ENCODE peak calls at places on chromosomes 1 and 21, in nine cellular contexts. P, M, E, Y, G, C, S, D and U are unnamed samples.

GRCh38 chr1:47558601-47559593 is 121.1 kb downstream of the FOXD2 start:
- DNase-seq in P (no peak), M (no peak), E (no peak), Y (no peak), G (no peak), C (peak), S (no peak), D (no peak), U (no peak)

GRCh38 chr1:234756857-234757256 is 146.9 kb upstream of the IRF2BP2 start:
- DNase-seq in P (no peak), M (no peak), E (no peak), Y (no peak), G (no peak), C (no peak), S (no peak), D (no peak), U (no peak)

GRCh38 chr1:192763756-192764155 is 45.1 kb upstream of the RGS2 start:
- DNase-seq in P (peak), M (no peak), E (peak), Y (no peak), G (peak), C (peak), S (no peak), D (no peak), U (peak)

GRCh38 chr1:216903389-216903754 is 180.1 kb upstream of the ESRRG start:
- DNase-seq in P (peak), M (no peak), E (peak), Y (no peak), G (peak), C (peak), S (no peak), D (no peak), U (no peak)

GRCh38 chr1:58999676-59000075 is 215.8 kb upstream of the JUN start:
- DNase-seq in P (no peak), M (no peak), E (no peak), Y (no peak), G (no peak), C (no peak), S (no peak), D (no peak), U (no peak)

GRCh38 chr1:36446261-36446660 is 4.0 kb downstream of the OSCP1 start:
- DNase-seq in P (peak), M (no peak), E (no peak), Y (no peak), G (no peak), C (no peak), S (peak), D (no peak), U (no peak)

GRCh38 chr1:156436319-156437043 is 64.1 kb downstream of the MEF2D start:
- DNase-seq in P (no peak), M (no peak), E (no peak), Y (no peak), G (no peak), C (no peak), S (no peak), D (no peak), U (no peak)

GRCh38 chr1:181043025-181043880 is 9.5 kb downstream of the MR1 start:
- DNase-seq in P (peak), M (no peak), E (peak), Y (no peak), G (peak), C (peak), S (no peak), D (no peak), U (peak)

GRCh38 chr1:117312453-117313138 is 54.7 kb upstream of the MAN1A2 start:
- DNase-seq in P (peak), M (no peak), E (peak), Y (no peak), G (peak), C (peak), S (no peak), D (no peak), U (peak)

GRCh38 chr1:46166521-46167462 is 8.1 kb upstream of the TSPAN1 start:
- DNase-seq in P (peak), M (peak), E (peak), Y (peak), G (no peak), C (no peak), S (peak), D (no peak), U (no peak)

GRCh38 chr1:156640842-156641706 is 843 bp upstream of the BCAN start:
- DNase-seq in P (no peak), M (no peak), E (no peak), Y (peak), G (no peak), C (no peak), S (no peak), D (no peak), U (no peak)

GRCh38 chr1:69700770-69701169 is 133.0 kb downstream of the LRRC7 start:
- DNase-seq in P (peak), M (no peak), E (peak), Y (no peak), G (peak), C (peak), S (no peak), D (no peak), U (no peak)

GRCh38 chr1:42206164-42206563 is 41.6 kb upstream of the GUCA2A start:
- DNase-seq in P (no peak), M (no peak), E (no peak), Y (no peak), G (no peak), C (peak), S (no peak), D (no peak), U (no peak)

GRCh38 chr1:25161981-25162380 is 70.3 kb downstream of the SYF2 start:
- DNase-seq in P (no peak), M (no peak), E (peak), Y (no peak), G (no peak), C (no peak), S (no peak), D (no peak), U (no peak)

GRCh38 chr1:160120797-160121196 is 5.2 kb downstream of the ATP1A2 start:
- DNase-seq in P (no peak), M (no peak), E (no peak), Y (no peak), G (no peak), C (no peak), S (no peak), D (no peak), U (no peak)

GRCh38 chr1:94025383-94026340 is 95.3 kb downstream of the ABCA4 start:
- DNase-seq in P (peak), M (no peak), E (peak), Y (no peak), G (peak), C (peak), S (no peak), D (peak), U (peak)

GRCh38 chr1:199150764-199151163 is 511.9 kb downstream of the PTPRC start:
- DNase-seq in P (no peak), M (no peak), E (no peak), Y (no peak), G (no peak), C (no peak), S (no peak), D (no peak), U (no peak)

GRCh38 chr1:12177999-12178441 is 11.2 kb downstream of the TNFRSF1B start:
- DNase-seq in P (peak), M (peak), E (peak), Y (peak), G (peak), C (peak), S (peak), D (no peak), U (peak)

GRCh38 chr1:115545791-115546733 is 95.7 kb upstream of the VANGL1 start:
- DNase-seq in P (peak), M (no peak), E (peak), Y (no peak), G (peak), C (peak), S (no peak), D (no peak), U (peak)

GRCh38 chr1:63877816-63878215 is 104.0 kb downstream of the ROR1 start:
- DNase-seq in P (peak), M (no peak), E (peak), Y (no peak), G (peak), C (peak), S (no peak), D (no peak), U (peak)

GRCh38 chr1:223143760-223144248 is 756 bp upstream of the TLR5 start:
- DNase-seq in P (no peak), M (peak), E (no peak), Y (peak), G (no peak), C (no peak), S (no peak), D (no peak), U (no peak)

GRCh38 chr21:16423921-16424320 is 694.1 kb downstream of the USP25 start:
- DNase-seq in P (no peak), M (no peak), E (no peak), Y (no peak), G (no peak), C (no peak), S (no peak), D (no peak), U (no peak)

GRCh38 chr1:92695104-92695503 is 89.8 kb downstream of the EVI5 start:
- DNase-seq in P (peak), M (no peak), E (no peak), Y (no peak), G (peak), C (no peak), S (no peak), D (no peak), U (no peak)

GRCh38 chr1:78687914-78688313 is 38.3 kb downstream of the IFI44 start:
- DNase-seq in P (peak), M (no peak), E (peak), Y (no peak), G (peak), C (peak), S (no peak), D (no peak), U (no peak)

GRCh38 chr1:78690516-78690915 is 40.9 kb downstream of the IFI44 start:
- DNase-seq in P (no peak), M (no peak), E (no peak), Y (no peak), G (no peak), C (no peak), S (no peak), D (no peak), U (peak)

GRCh38 chr1:78691995-78692747 is 42.5 kb downstream of the IFI44 start:
- DNase-seq in P (no peak), M (no peak), E (peak), Y (no peak), G (peak), C (peak), S (no peak), D (no peak), U (peak)

GRCh38 chr1:78687315-78687714 is 37.7 kb downstream of the IFI44 start:
- DNase-seq in P (no peak), M (no peak), E (no peak), Y (no peak), G (no peak), C (peak), S (no peak), D (no peak), U (no peak)

GRCh38 chr1:78688701-78689100 is 39.1 kb downstream of the IFI44 start:
- DNase-seq in P (peak), M (no peak), E (peak), Y (no peak), G (peak), C (peak), S (no peak), D (no peak), U (peak)
- TF ChIP-seq CTCF in P (peak), M (peak), E (peak), Y (no peak), G (peak), C (peak), S (peak), D (peak), U (peak)

DNA sequence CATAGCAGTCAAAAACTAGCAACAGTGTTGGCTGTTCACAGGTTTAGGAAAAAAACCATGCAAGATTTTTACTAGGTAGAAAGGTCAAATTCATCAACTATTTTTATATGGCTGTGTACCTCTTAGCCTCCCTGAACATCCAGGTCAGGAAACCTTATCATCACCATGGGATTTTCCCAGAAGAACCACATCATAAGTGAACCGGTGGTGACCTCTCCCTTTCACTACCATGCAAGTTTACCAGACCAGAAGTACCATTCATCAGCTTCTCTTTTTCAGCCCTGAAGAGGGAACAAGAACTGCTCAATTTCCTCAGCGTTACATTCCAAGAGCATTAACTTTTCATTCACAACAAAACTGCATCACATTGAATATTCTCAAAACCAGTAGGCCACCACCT is 5.9 kb downstream of the SSBP3 start:
- DNase-seq in P (no peak), M (no peak), E (no peak), Y (no peak), G (no peak), C (no peak), S (no peak), D (no peak), U (no peak)
- TF ChIP-seq CTCF in P (no peak), M (no peak), E (no peak), Y (no peak), G (no peak), C (no peak), S (no peak), D (no peak), U (no peak)

DNA sequence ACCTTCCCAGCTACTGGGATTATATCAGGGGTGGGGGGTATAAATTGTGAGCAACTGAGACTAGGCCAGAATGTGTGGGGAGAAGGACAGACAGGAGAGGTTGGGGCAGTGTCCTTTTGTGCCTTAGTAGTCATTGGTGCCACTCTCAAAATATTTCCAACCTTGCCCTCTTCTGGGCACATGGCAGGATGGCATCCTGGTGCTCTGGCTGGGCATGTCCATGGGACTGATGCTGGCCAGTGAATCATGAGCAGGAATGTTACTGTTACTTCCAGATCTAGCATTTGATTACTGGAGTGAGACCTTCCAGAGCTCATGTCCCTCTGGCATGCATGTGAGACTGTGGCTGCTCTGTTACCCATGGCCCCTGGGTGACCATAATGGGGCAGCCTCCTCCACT is 151.2 kb downstream of the MATN1 start:
- DNase-seq in P (no peak), M (no peak), E (no peak), Y (no peak), G (no peak), C (no peak), S (no peak), D (no peak), U (peak)
- TF ChIP-seq CTCF in P (no peak), M (peak), E (no peak), Y (no peak), G (no peak), C (no peak), S (peak), D (no peak), U (peak)

DNA sequence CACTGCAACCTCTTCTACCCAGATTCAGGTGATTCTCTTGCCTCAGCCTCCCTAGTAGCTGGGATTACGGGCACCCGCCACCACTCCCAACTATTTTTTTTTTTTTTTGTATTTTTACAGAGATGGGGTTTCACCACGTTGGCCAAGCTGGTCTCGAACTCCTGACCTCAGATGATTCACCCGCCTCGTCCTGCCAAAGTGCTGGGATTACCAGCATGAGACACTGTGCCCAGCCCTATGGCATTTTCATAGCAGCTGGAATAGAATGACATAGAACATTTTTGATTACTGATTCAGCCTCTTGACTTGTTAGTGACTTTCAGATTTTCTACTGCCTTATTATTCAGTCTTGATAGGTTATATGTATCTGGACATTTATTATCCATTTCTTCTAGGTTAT is 1046.2 kb downstream of the AMY1C start:
- DNase-seq in P (no peak), M (no peak), E (no peak), Y (no peak), G (no peak), C (no peak), S (no peak), D (no peak), U (no peak)
- TF ChIP-seq CTCF in P (no peak), M (no peak), E (no peak), Y (no peak), G (no peak), C (no peak), S (no peak), D (no peak), U (no peak)

DNA sequence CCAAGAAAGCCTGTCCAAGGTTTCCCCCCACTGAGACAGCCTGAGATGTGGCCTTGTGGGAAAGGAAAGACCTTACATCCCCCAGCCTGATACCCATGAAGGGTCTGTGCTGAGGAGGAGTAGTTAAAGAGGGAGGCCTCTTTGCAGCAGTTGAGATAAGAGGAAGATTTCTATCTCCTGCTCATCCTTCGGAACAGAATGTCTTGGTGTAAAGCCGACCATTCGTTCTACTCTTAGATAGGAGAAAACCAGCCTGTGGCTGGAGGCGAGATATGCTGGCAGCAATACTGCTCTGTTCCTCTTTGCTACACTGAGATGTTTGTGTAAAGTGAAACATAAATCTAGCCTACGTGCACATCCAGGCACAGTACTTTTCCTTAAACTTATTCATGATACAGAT is 1.5 kb upstream of the CCDC27 start:
- DNase-seq in P (no peak), M (no peak), E (no peak), Y (no peak), G (no peak), C (no peak), S (no peak), D (no peak), U (no peak)
- TF ChIP-seq CTCF in P (no peak), M (no peak), E (no peak), Y (no peak), G (no peak), C (no peak), S (no peak), D (no peak), U (no peak)

DNA sequence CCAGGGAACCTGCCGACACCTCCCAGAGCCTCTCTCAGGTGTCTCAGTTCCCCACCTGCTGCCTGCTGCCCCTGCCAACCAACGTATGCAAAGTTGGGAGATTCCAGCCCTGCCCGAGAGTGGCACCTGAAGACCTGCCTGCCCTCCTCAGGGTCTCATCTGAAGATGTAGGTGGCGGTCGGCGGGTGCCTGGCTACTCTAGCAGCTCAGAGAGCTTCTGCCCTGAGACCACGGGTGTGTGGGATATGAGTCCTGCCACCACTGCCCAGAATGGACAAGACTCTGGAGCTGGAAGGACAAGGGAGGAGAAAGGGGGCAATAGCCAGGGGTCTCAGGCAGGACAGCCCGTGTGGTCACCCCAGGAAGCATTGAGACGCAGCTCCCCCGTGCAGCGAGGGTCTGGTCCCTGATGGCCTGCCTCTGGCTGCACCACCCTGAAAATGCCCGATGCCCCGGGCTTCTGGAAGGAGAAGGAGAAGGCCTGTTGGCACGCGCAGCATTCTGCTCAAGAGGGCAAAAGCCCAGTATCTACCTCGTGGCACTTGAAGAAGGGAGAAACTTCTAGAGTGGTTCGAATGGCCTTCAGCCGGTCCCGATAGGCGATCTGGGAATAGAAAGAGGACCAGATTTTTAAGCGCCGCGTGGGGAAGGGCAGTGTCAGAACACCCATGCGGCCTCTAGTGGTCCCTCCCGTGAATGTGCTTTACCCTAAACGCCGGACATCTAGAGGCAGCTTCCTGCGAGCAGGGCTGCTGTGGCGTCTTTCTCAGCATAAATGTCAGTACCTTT is 88.8 kb downstream of the STUM start:
- DNase-seq in P (peak), M (peak), E (peak), Y (peak), G (no peak), C (no peak), S (peak), D (no peak), U (no peak)
- TF ChIP-seq CTCF in P (peak), M (peak), E (peak), Y (peak), G (peak), C (peak), S (peak), D (no peak), U (peak)